ENCODE peak calls at places on chromosome 13, in seven cellular contexts. Z is body of pancreas; G is substantia nigra; B is neural crest cell; U is Peyer's patch; D is activated gamma-delta T cell treated with anti-CD3 and anti-CD28 coated beads, Interleukin-2, amount 50 U/mL, for 16 hours; Y is endothelial cell. N is an unnamed sample.

GRCh38 chr13:85080726-85081125 is 718.5 kb downstream of the SLITRK6 start:
- DNase-seq in D (no peak), G (no peak), U (no peak), B (no peak), Y (no peak), Z (no peak), N (no peak)

GRCh38 chr13:29458419-29458818 is 137.1 kb downstream of the SLC7A1 start:
- DNase-seq in D (no peak), G (no peak), B (no peak), Y (no peak), Z (no peak), U (no peak), N (no peak)

GRCh38 chr13:24894277-24894971 is 130.5 kb downstream of the RNF17 start:
- DNase-seq in U (no peak), Y (no peak), Z (no peak), D (no peak), G (no peak), B (no peak), N (no peak)

GRCh38 chr13:47241446-47241845 is 344.6 kb upstream of the HTR2A start:
- DNase-seq in Z (no peak), D (no peak), G (no peak), U (no peak), Y (no peak), B (no peak), N (no peak)

GRCh38 chr13:89900104-89900760 is 1447.3 kb upstream of the MIR17HG start:
- DNase-seq in U (no peak), B (no peak), G (no peak), Z (no peak), D (no peak), Y (no peak), N (no peak)

GRCh38 chr13:102198418-102199322 is 203.2 kb downstream of the FGF14 start:
- DNase-seq in D (no peak), Y (no peak), Z (no peak), G (no peak), U (no peak), B (no peak), N (no peak)

GRCh38 chr13:25764378-25764777 is 287.4 kb downstream of the SHISA2 start:
- DNase-seq in U (no peak), G (no peak), D (no peak), Z (no peak), Y (no peak), B (no peak), N (no peak)

GRCh38 chr13:108093616-108094015 is 121.7 kb downstream of the LIG4 start:
- DNase-seq in D (no peak), B (no peak), Z (no peak), Y (no peak), U (no peak), G (no peak), N (no peak)

GRCh38 chr13:58313219-58313618 is 681.7 kb downstream of the PCDH17 start:
- DNase-seq in Y (no peak), D (no peak), Z (no peak), G (no peak), B (no peak), U (no peak), N (no peak)

GRCh38 chr13:40626566-40626965 is 39.9 kb downstream of the FOXO1 start:
- DNase-seq in Z (no peak), D (no peak), U (no peak), B (no peak), Y (no peak), G (no peak), N (no peak)

GRCh38 chr13:98775844-98776598 is 23.5 kb upstream of the SLC15A1 start:
- DNase-seq in B (no peak), Y (no peak), D (no peak), U (peak; percentile 91), G (no peak), Z (no peak), N (no peak)

GRCh38 chr13:45258339-45258685 is 57.5 kb upstream of the KCTD4 start:
- DNase-seq in Y (no peak), B (no peak), D (no peak), G (no peak), U (no peak), Z (no peak), N (peak; percentile 55)

GRCh38 chr13:111429064-111429558 is 108.7 kb downstream of the TEX29 start:
- DNase-seq in D (no peak), B (peak; percentile 67), Y (peak; percentile 78), U (peak; percentile 64), G (peak; percentile 21), Z (peak; percentile 72), N (no peak)

GRCh38 chr13:74067818-74068217 is 66.4 kb downstream of the KLF12 start:
- DNase-seq in Z (no peak), D (no peak), G (no peak), Y (no peak), U (no peak), B (no peak), N (no peak)

GRCh38 chr13:93425411-93425810 is 198.8 kb downstream of the GPC6 start:
- DNase-seq in Y (no peak), U (no peak), D (no peak), Z (no peak), G (no peak), B (no peak), N (no peak)

GRCh38 chr13:102901615-102902305 is 55.9 kb downstream of the ERCC5 start:
- DNase-seq in U (no peak), Y (no peak), B (no peak), Z (no peak), G (peak; percentile 26), D (no peak), N (no peak)

GRCh38 chr13:25932353-25932752 is 119.5 kb downstream of the SHISA2 start:
- DNase-seq in B (no peak), D (no peak), G (no peak), U (no peak), Z (no peak), Y (no peak), N (no peak)

GRCh38 chr13:101654916-101655315 is 202.4 kb downstream of the ITGBL1 start:
- DNase-seq in Z (no peak), Y (no peak), U (no peak), D (no peak), B (no peak), G (no peak), N (no peak)

GRCh38 chr13:66860868-66861447 is 369.2 kb downstream of the PCDH9 start:
- DNase-seq in G (no peak), Y (no peak), B (no peak), D (no peak), Z (no peak), U (no peak), N (no peak)

GRCh38 chr13:94110011-94110410 is 369.5 kb downstream of the DCT start:
- DNase-seq in B (no peak), Y (no peak), G (no peak), D (no peak), U (no peak), Z (no peak), N (no peak)

GRCh38 chr13:108278466-108278865 is 8.9 kb downstream of the TNFSF13B start:
- DNase-seq in G (no peak), D (no peak), Y (no peak), U (no peak), B (no peak), Z (no peak), N (no peak)

GRCh38 chr13:90362718-90363117 is 984.8 kb upstream of the MIR17HG start:
- DNase-seq in Y (no peak), G (no peak), Z (no peak), D (no peak), U (no peak), B (no peak), N (no peak)

GRCh38 chr13:95100525-95101121 is 200.6 kb downstream of the ABCC4 start:
- DNase-seq in U (no peak), Y (no peak), D (no peak), G (no peak), Z (no peak), B (peak; percentile 5), N (no peak)

GRCh38 chr13:46797468-46798237 is 692 bp upstream of the ESD start:
- DNase-seq in U (no peak), B (no peak), D (no peak), Z (no peak), Y (no peak), G (no peak), N (no peak)

GRCh38 chr13:113800576-113800926 is 41.5 kb downstream of the TMEM255B start:
- DNase-seq in B (no peak), U (no peak), G (no peak), Y (no peak), Z (no peak), D (no peak), N (no peak)

GRCh38 chr13:73677041-73677589 is 457.1 kb downstream of the KLF12 start:
- DNase-seq in U (no peak), G (no peak), B (no peak), Z (no peak), D (no peak), Y (no peak), N (no peak)

GRCh38 chr13:22187329-22187728 is 516.5 kb downstream of the FGF9 start:
- DNase-seq in U (no peak), Y (no peak), Z (no peak), B (no peak), G (no peak), D (no peak), N (no peak)

GRCh38 chr13:110388141-110388943 is 81.3 kb downstream of the COL4A2 start:
- DNase-seq in Y (no peak), Z (no peak), D (no peak), B (no peak), G (no peak), U (no peak), N (peak; percentile 56)

GRCh38 chr13:30293995-30294394 is 13.4 kb downstream of the KATNAL1 start:
- DNase-seq in U (no peak), Z (no peak), G (no peak), D (no peak), Y (no peak), B (no peak), N (no peak)

GRCh38 chr13:42968906-42969305 is 23.1 kb downstream of the EPSTI1 start:
- DNase-seq in U (peak; percentile 83), Z (peak; percentile 39), B (no peak), Y (no peak), G (no peak), D (no peak), N (peak; percentile 78)

GRCh38 chr13:83919775-83920174 is 37.5 kb upstream of the SLITRK1 start:
- DNase-seq in G (no peak), U (no peak), D (no peak), Y (no peak), Z (no peak), B (no peak), N (no peak)

GRCh38 chr13:101210774-101211173 is 205.5 kb downstream of the NALCN start:
- DNase-seq in Y (no peak), Z (no peak), B (no peak), D (no peak), U (no peak), G (no peak), N (no peak)

GRCh38 chr13:19959141-19959830 is 759 bp downstream of the ZMYM2 start:
- DNase-seq in B (peak; percentile 45), Z (peak; percentile 56), Y (peak; percentile 59), D (peak; percentile 55), G (peak; percentile 38), U (peak; percentile 80), N (peak; percentile 78)

GRCh38 chr13:98524391-98524790 is 52.5 kb downstream of the STK24 start:
- DNase-seq in Y (no peak), Z (no peak), B (no peak), D (no peak), U (no peak), G (no peak), N (no peak)

GRCh38 chr13:29901714-29902631 is 51.6 kb upstream of the UBL3 start:
- DNase-seq in Y (no peak), G (no peak), Z (peak; percentile 48), D (peak; percentile 10), B (no peak), U (peak; percentile 62), N (no peak)

GRCh38 chr13:28467034-28467433 is 27.9 kb downstream of the FLT1 start:
- DNase-seq in G (no peak), B (no peak), D (no peak), Y (no peak), Z (no peak), U (no peak), N (no peak)

GRCh38 chr13:95898256-95898655 is 154.9 kb downstream of the UGGT2 start:
- DNase-seq in D (no peak), U (no peak), Z (no peak), B (no peak), G (no peak), Y (no peak), N (no peak)

GRCh38 chr13:111957913-111958450 is 109.0 kb upstream of the SOX1 start:
- DNase-seq in Z (no peak), D (no peak), B (no peak), Y (no peak), U (no peak), G (no peak), N (no peak)